ENCODE peak calls at places on chromosomes 3 and 15, in six cellular contexts. Q, J, D, K, S and C are unnamed samples.

GRCh38 chr3:148372476-148372875 is 325.2 kb upstream of the AGTR1 start:
- DNase-seq in Q (no peak), J (no peak), D (peak), K (no peak), S (no peak), C (no peak)

GRCh38 chr15:82051664-82052063 is 5.8 kb upstream of the MEX3B start:
- DNase-seq in Q (no peak), J (peak), D (no peak), K (no peak), S (no peak), C (no peak)

GRCh38 chr15:55281517-55282227 is 7.9 kb downstream of the RAB27A start:
- DNase-seq in Q (no peak), J (no peak), D (no peak), K (no peak), S (no peak), C (no peak)

GRCh38 chr3:99439892-99440291 is 198.5 kb upstream of the COL8A1 start:
- DNase-seq in Q (no peak), J (no peak), D (no peak), K (no peak), S (no peak), C (no peak)

GRCh38 chr3:159733194-159733860 is 255.3 kb upstream of the IL12A start:
- DNase-seq in Q (peak), J (no peak), D (no peak), K (no peak), S (no peak), C (no peak)

GRCh38 chr3:76700323-76700722 is 339.6 kb upstream of the ROBO2 start:
- DNase-seq in Q (peak), J (no peak), D (no peak), K (no peak), S (no peak), C (no peak)

GRCh38 chr15:39777497-39777896 is 5.1 kb downstream of the FSIP1 start:
- DNase-seq in Q (no peak), J (no peak), D (no peak), K (no peak), S (no peak), C (no peak)

GRCh38 chr15:98321916-98322315 is 326.4 kb upstream of the IGF1R start:
- DNase-seq in Q (no peak), J (no peak), D (peak), K (no peak), S (no peak), C (no peak)

GRCh38 chr15:73986055-73986775 is 5.9 kb downstream of the STOML1 start:
- DNase-seq in Q (no peak), J (peak), D (no peak), K (no peak), S (peak), C (no peak)

GRCh38 chr3:169203631-169204550 is 459.6 kb downstream of the MECOM start:
- DNase-seq in Q (no peak), J (no peak), D (no peak), K (no peak), S (no peak), C (no peak)

GRCh38 chr15:77864211-77865105 is 213.1 kb downstream of the TBC1D2B start:
- DNase-seq in Q (no peak), J (peak), D (no peak), K (no peak), S (no peak), C (no peak)

GRCh38 chr3:77025476-77025875 is 14.4 kb upstream of the ROBO2 start:
- DNase-seq in Q (no peak), J (no peak), D (no peak), K (no peak), S (no peak), C (no peak)

GRCh38 chr3:8784676-8785435 is 15.4 kb upstream of the OXTR start:
- DNase-seq in Q (no peak), J (no peak), D (peak), K (no peak), S (peak), C (no peak)

GRCh38 chr3:157220211-157220610 is 60.3 kb upstream of the CCNL1 start:
- DNase-seq in Q (no peak), J (no peak), D (no peak), K (no peak), S (no peak), C (no peak)

DNA sequence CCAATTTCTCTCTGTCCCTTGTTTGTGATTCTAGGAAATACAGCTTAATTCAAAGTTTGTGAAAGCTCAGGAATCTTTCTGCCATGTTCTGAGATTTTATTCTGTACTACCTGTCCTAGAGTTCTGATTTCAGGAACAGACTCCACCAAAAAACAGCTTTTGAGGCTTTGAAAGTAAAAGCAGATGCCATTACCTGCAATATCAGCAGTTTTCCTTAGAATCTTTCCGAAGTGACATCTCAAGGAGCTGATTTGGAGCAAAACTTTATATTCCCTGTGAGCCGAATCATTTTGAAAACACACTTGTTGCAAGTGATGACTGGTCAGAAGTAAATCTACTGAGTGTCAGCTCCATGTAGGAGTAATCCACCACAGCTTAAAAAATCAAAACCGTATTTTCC is 59.3 kb upstream of the CCNL1 start:
- DNase-seq in Q (no peak), J (no peak), D (no peak), K (no peak), S (no peak), C (no peak)
- TF ChIP-seq CTCF in Q (no peak), J (no peak), D (no peak), K (no peak), S (no peak), C (no peak)

GRCh38 chr15:89379423-89379735 is 44.8 kb upstream of the POLG start:
- DNase-seq in Q (no peak), J (no peak), D (no peak), K (no peak), S (no peak), C (no peak)
- H3K4me3 ChIP-seq in Q (no peak), J (no peak), D (peak), K (peak), S (no peak), C (no peak)

GRCh38 chr15:31471731-31472430 is 145.2 kb downstream of the KLF13 start:
- DNase-seq in Q (peak), J (peak), D (no peak), K (no peak), S (no peak), C (no peak)

GRCh38 chr15:31469801-31470545 is 143.3 kb downstream of the KLF13 start:
- DNase-seq in Q (no peak), J (peak), D (no peak), K (no peak), S (no peak), C (no peak)

GRCh38 chr15:31467361-31467760 is 140.7 kb downstream of the KLF13 start:
- DNase-seq in Q (no peak), J (peak), D (no peak), K (no peak), S (no peak), C (no peak)

GRCh38 chr15:31470756-31471155 is 144.1 kb downstream of the KLF13 start:
- DNase-seq in Q (no peak), J (peak), D (no peak), K (no peak), S (no peak), C (no peak)

GRCh38 chr15:31468911-31469800 is 142.5 kb downstream of the KLF13 start:
- DNase-seq in Q (no peak), J (peak), D (no peak), K (no peak), S (no peak), C (no peak)
- TF ChIP-seq CTCF in Q (no peak), J (no peak), D (no peak), K (no peak), S (no peak), C (no peak)

DNA sequence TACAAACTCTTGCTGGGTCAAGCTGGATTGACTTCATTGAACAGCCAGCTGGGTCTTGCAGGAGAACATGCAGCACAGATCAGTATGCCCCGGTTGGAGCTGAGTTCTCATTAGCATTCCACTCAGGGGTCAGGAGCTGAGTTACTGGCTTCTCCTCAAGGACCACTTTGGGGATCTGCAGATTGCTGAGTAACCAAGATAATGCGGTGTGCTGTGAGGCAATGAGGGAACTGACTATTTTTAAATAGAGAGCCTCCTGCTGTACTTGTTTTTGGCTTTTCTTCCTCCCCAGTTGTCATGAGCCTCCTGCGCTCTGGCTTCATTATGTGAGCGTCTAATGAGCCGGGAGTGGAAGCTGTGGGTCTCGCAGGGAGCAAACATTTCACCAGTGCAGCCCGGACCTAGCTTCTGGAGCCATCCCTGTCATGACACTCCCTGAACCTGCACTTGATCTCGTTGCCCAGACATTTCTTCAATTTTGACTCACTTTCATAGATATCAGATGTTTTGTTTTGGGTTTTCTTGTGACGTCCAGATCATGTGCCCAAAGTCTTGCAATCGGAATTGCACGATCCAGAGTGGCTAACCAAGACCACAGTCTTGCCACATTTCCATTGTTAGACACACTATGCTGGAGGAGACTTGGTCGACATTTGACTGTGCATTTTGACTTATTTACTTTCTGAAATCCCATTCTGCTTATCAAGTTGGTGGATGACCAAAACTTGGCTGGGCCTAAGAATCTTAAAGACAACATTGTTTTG is 327.2 kb downstream of the LRTM1 start:
- DNase-seq in Q (no peak), J (no peak), D (no peak), K (no peak), S (no peak), C (no peak)
- H3K4me3 ChIP-seq in Q (no peak), J (no peak), D (peak), K (peak), S (no peak), C (no peak)

GRCh38 chr3:9820543-9820942 is 10.5 kb downstream of the TTLL3 start:
- DNase-seq in Q (no peak), J (no peak), D (no peak), K (no peak), S (no peak), C (no peak)

GRCh38 chr3:9825461-9826040 is 15.5 kb downstream of the TTLL3 start:
- DNase-seq in Q (no peak), J (no peak), D (no peak), K (no peak), S (no peak), C (no peak)

GRCh38 chr3:9818666-9819335 is 8.7 kb downstream of the TTLL3 start:
- DNase-seq in Q (no peak), J (no peak), D (no peak), K (no peak), S (no peak), C (no peak)

GRCh38 chr3:9817437-9817836 is 7.4 kb downstream of the TTLL3 start:
- DNase-seq in Q (no peak), J (no peak), D (no peak), K (no peak), S (no peak), C (no peak)

DNA sequence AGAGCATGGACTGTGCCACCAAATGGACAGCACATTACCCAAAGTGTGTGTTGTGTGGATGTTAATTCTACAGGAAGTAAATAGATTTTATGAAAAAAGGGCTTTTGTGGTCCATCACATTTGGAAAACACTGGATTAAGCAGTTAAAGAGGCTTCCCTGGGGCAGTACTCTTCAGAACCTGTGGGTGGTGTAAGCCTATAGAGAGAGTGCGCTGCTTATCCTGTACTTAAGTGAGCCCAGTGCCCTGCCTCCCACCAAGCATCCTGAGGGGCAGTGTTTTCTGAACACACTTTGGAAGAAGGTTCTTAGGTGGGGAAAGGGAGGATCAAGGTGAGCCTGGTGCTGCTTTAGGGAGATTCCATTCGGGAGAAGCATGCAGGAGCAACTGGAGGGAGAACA is 10.9 kb downstream of the TTLL3 start:
- DNase-seq in Q (no peak), J (no peak), D (no peak), K (no peak), S (no peak), C (no peak)
- TF ChIP-seq CTCF in Q (peak), J (no peak), D (no peak), K (no peak), S (peak), C (peak)

DNA sequence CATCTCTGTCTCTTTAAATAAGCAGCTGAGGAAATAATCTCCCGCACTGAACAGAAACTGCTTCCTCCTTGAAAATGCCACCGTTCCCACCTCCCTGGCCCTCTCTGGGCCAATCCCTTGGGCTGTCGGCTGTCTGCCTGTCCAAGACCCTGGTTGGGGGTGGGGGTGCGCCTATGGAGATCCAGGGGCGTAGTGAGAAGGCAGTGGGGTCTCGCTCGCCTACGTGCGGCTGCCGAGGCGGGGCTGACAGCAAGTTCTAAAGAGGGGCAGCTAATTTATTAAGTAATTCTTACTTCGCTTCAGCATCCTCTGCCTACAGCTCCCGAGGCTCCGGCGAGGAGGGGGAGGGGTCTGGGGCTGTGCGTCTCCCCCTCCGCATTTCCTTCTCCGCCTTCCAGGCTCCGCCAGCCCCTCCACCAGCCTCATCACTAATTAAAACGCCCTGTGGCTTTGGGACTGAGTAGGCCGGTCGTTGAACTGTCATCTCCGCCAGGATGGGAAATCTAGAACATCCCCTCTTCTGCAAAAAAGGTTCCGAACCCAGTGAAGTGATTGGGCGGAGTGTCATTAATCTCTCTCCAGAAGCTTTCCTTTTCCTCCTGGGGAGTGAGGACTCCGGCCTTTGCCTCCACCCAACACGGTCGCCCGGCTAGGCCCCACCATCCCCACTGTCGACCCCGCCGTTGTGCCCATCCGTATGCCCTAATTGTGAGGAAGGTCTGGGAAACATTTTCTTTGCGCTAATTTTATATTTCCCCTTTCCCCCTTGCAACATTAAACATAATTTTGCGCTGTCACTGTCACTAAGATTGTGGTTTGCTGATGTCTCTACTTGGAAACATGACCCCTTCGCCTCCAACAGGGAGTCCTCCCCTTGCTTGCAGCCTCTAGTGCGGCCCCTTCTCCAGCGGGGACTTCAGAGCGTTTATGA is 16.9 kb downstream of the NR2F2 start:
- DNase-seq in Q (no peak), J (peak), D (no peak), K (no peak), S (no peak), C (no peak)
- H3K4me3 ChIP-seq in Q (peak), J (no peak), D (peak), K (peak), S (no peak), C (no peak)

GRCh38 chr15:48109212-48109611 is 11.6 kb upstream of the SLC24A5 start:
- DNase-seq in Q (no peak), J (no peak), D (no peak), K (no peak), S (peak), C (no peak)

GRCh38 chr15:48109856-48110531 is 10.8 kb upstream of the SLC24A5 start:
- DNase-seq in Q (no peak), J (no peak), D (no peak), K (no peak), S (no peak), C (no peak)

GRCh38 chr15:48112242-48112641 is 8.5 kb upstream of the SLC24A5 start:
- DNase-seq in Q (no peak), J (no peak), D (no peak), K (no peak), S (peak), C (no peak)
- TF ChIP-seq CTCF in Q (peak), J (no peak), D (no peak), K (peak), S (peak), C (peak)

GRCh38 chr3:38496131-38496910 is at the start of gene EXOG:
- DNase-seq in Q (peak), J (peak), D (peak), K (peak), S (peak), C (peak)
- H3K4me3 ChIP-seq in Q (peak), J (peak), D (peak), K (peak), S (peak), C (peak)

DNA sequence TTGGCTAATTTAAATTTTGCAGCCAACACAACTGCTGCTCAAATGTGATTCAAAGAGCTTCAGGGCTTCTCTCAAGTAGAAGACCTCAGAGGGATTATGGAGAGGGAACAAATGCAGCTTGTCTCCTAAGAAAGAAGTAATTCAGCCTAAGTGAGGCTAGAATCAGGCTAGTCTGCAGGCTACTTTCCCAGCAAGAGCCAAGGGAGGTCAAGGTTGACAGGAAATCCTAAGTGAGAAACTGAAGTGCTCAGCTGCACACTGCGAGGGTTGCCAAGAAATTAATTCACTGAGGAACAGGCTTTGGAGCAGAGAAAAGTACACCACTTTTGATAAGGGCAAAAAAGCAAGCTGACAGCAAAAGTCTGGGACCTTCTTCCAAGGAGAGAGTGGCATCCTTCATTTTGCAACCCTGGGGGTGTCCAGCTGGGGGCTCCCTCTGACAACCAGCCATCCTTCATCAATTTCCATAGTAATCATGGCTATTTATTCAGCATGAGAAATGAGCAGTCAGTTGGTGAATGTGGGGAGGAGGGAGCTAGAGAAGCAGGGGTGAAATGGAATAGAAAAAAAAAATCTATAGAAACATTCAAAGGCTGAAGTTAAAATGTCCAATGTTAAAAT is 646.4 kb upstream of the ADAMTS9 start:
- DNase-seq in Q (no peak), J (no peak), D (no peak), K (no peak), S (no peak), C (no peak)
- TF ChIP-seq CTCF in Q (no peak), J (no peak), D (no peak), K (no peak), S (peak), C (no peak)

GRCh38 chr3:7397097-7397496 is 536.2 kb downstream of the GRM7 start:
- DNase-seq in Q (no peak), J (no peak), D (no peak), K (no peak), S (no peak), C (no peak)
- H3K4me3 ChIP-seq in Q (no peak), J (no peak), D (no peak), K (no peak), S (no peak), C (no peak)